ENCODE peak calls at places on chromosomes 13 and 19, in seven cellular contexts. W is heart right ventricle, A is ascending aorta, Y is left ventricle myocardium inferior, B is ovary, Z is breast epithelium, D is adrenal gland. M is an unnamed sample. For H3K9me3, the result is how much of the 10 kb centered on the place peaks cover.

GRCh38 chr19:10553943-10554381 is 10.3 kb downstream of the ATG4D start:
- DNase-seq in W (no peak), A (no peak), Y (no peak), B (no peak), Z (no peak), D (no peak), M (no peak)

GRCh38 chr19:39341122-39341719 is 1.0 kb upstream of the SAMD4B start:
- DNase-seq in W (peak), A (peak), Y (peak), B (peak), Z (no peak), D (peak), M (peak)

GRCh38 chr19:6376512-6377193 is 920 bp upstream of the PSPN start:
- DNase-seq in W (no peak), A (no peak), Y (no peak), B (no peak), Z (no peak), D (no peak), M (no peak)

GRCh38 chr13:84896128-84896527 is 903.1 kb downstream of the SLITRK6 start:
- DNase-seq in W (no peak), A (no peak), Y (no peak), B (no peak), Z (no peak), D (no peak), M (peak)

GRCh38 chr19:13133241-13133870 is 15.3 kb downstream of the NACC1 start:
- DNase-seq in W (no peak), A (no peak), Y (no peak), B (no peak), Z (no peak), D (no peak), M (no peak)

GRCh38 chr13:43915451-43915850 is 35.7 kb downstream of the LACC1 start:
- DNase-seq in W (no peak), A (no peak), Y (no peak), B (no peak), Z (no peak), D (no peak), M (peak)

GRCh38 chr13:110390572-110390971 is 83.5 kb downstream of the COL4A2 start:
- DNase-seq in W (no peak), A (no peak), Y (no peak), B (no peak), Z (no peak), D (no peak), M (peak)

GRCh38 chr13:20679879-20680278 is 23.6 kb upstream of the IL17D start:
- DNase-seq in W (no peak), A (no peak), Y (no peak), B (no peak), Z (no peak), D (no peak), M (no peak)

GRCh38 chr13:31000889-31001288 is 68.4 kb downstream of the TEX26 start:
- DNase-seq in W (no peak), A (no peak), Y (no peak), B (no peak), Z (no peak), D (no peak), M (no peak)

GRCh38 chr19:33809960-33810359 is 13.3 kb downstream of the KCTD15 start:
- DNase-seq in W (no peak), A (no peak), Y (no peak), B (no peak), Z (no peak), D (no peak), M (peak)

GRCh38 chr19:56839665-56840451 is 668 bp downstream of the PEG3 start:
- DNase-seq in W (peak), A (peak), Y (peak), B (peak), Z (peak), D (peak), M (peak)

GRCh38 chr19:33654840-33655508 is 33.2 kb downstream of the CHST8 start:
- DNase-seq in W (no peak), A (no peak), Y (no peak), B (no peak), Z (no peak), D (no peak), M (no peak)

GRCh38 chr13:76903544-76904162 is 17.4 kb upstream of the KCTD12 start:
- DNase-seq in W (peak), A (peak), Y (peak), B (peak), Z (no peak), D (peak), M (peak)

GRCh38 chr13:99418663-99419140 is 82.6 kb upstream of the TM9SF2 start:
- DNase-seq in W (no peak), A (peak), Y (no peak), B (no peak), Z (peak), D (no peak), M (no peak)

GRCh38 chr19:12779162-12779993 is 4.0 kb upstream of the HOOK2 start:
- DNase-seq in W (peak), A (peak), Y (peak), B (peak), Z (no peak), D (peak), M (peak)

GRCh38 chr19:3698386-3698950 is 1.8 kb downstream of the PIP5K1C start:
- DNase-seq in W (no peak), A (no peak), Y (no peak), B (no peak), Z (no peak), D (no peak), M (no peak)

GRCh38 chr13:112136095-112136494 is 69.1 kb downstream of the SOX1 start:
- DNase-seq in W (no peak), A (no peak), Y (no peak), B (no peak), Z (peak), D (no peak), M (no peak)

GRCh38 chr13:112132619-112133018 is 65.7 kb downstream of the SOX1 start:
- DNase-seq in W (no peak), A (no peak), Y (no peak), B (no peak), Z (peak), D (no peak), M (no peak)

GRCh38 chr13:112133489-112134149 is 66.7 kb downstream of the SOX1 start:
- DNase-seq in W (no peak), A (no peak), Y (no peak), B (no peak), Z (peak), D (no peak), M (no peak)

GRCh38 chr13:112132142-112132541 is 65.2 kb downstream of the SOX1 start:
- DNase-seq in W (no peak), A (peak), Y (no peak), B (no peak), Z (peak), D (no peak), M (no peak)

DNA sequence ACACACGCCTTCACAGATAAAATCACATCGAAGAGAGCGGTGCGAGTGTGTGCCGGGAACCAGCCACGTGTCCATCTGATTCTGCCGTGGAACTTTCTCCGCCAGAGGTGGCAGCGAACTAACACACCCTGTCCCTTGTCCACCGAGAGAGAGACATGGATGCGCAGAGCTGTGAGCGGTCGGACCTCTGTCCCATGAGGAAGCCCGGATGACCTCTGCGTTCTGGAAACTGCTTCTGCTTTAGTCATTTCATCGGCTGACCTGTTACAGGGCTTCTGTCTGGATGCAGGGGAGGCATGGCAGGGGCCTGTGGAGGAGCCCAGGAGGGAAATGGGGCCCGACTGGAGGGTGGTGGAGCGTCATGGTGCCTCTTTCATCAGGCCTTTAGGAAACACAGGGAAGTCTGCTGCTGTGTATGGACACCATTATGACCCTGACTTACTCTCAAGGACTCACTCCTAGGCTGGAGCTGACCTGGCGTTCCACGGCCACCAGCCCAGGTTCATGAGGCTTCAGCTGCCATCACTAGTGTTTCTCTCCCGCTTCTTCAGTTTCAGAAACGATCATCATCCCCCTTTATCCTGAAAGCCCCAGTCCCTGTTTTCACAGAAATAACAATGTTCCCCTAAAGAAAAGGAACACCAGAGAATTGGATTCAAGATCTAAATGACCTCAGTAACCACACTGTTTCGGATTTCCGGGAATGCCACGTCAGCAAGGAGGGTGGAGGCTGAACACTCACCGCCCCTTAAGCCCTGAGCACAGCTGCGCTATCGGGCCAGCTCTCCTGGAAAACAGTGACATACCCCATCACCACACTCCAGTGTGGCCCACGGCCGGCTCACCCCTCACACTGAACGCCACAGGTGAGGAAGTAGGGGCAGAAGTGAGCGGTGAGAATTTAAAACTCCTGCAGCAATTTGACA is 67.5 kb downstream of the SOX1 start:
- DNase-seq in W (no peak), A (no peak), Y (no peak), B (no peak), Z (peak), D (no peak), M (no peak)
- H3K9me3 ChIP-seq in W (under half), A (under half), Y (under half), B (under half), Z (under half), D (under half), M (under half)

DNA sequence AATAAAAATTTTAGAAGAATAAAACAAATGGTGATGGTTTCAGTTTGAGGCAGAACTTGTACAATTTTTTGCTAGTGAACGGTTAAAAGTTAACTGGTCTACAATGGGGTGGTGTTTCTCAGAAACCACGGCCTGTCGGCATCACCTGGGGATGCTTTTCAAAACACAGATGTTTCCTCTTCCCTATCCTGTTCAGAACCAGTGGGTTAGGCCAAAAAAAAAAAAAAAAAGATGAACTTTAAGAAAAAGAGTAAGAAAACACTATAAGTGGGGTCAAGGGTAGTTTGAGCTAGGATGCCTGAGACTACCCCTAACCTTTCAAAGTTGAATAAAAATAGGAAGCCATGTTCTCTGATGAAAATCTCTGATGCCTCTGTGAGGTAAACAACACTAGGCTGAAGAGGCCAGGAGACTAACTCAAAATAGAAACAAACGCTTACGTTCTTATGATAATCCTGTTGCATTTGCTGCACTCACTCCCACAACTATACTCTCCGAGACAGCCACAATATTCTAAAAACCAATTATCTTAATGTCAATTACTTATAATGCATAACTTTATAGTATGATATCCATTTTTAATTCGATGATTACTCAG is 3.3 kb downstream of the MTIF3 start:
- DNase-seq in W (no peak), A (no peak), Y (no peak), B (no peak), Z (no peak), D (no peak), M (no peak)
- H3K27ac ChIP-seq in W (peak), A (no peak), Y (peak), B (no peak), Z (no peak), D (no peak), M (no peak)

GRCh38 chr19:52277471-52277870 is 8.1 kb downstream of the ZNF766 start:
- DNase-seq in W (no peak), A (no peak), Y (no peak), B (no peak), Z (no peak), D (no peak), M (no peak)
- H3K9me3 ChIP-seq in W (under half), A (under half), Y (under half), B (under half), Z (under half), D (under half), M (under half)

GRCh38 chr13:24684600-24684998 is 4.4 kb downstream of the ATP12A start:
- DNase-seq in W (no peak), A (no peak), Y (no peak), B (no peak), Z (no peak), D (no peak), M (no peak)
- H3K27ac ChIP-seq in W (no peak), A (no peak), Y (no peak), B (no peak), Z (no peak), D (no peak), M (no peak)

GRCh38 chr19:30924670-30925069 is 424.6 kb downstream of the TSHZ3 start:
- DNase-seq in W (no peak), A (no peak), Y (no peak), B (peak), Z (no peak), D (no peak), M (no peak)

GRCh38 chr19:30919737-30920136 is 429.5 kb downstream of the TSHZ3 start:
- DNase-seq in W (no peak), A (no peak), Y (no peak), B (no peak), Z (no peak), D (no peak), M (no peak)

GRCh38 chr19:30923096-30923495 is 426.1 kb downstream of the TSHZ3 start:
- DNase-seq in W (no peak), A (no peak), Y (no peak), B (no peak), Z (no peak), D (no peak), M (no peak)

DNA sequence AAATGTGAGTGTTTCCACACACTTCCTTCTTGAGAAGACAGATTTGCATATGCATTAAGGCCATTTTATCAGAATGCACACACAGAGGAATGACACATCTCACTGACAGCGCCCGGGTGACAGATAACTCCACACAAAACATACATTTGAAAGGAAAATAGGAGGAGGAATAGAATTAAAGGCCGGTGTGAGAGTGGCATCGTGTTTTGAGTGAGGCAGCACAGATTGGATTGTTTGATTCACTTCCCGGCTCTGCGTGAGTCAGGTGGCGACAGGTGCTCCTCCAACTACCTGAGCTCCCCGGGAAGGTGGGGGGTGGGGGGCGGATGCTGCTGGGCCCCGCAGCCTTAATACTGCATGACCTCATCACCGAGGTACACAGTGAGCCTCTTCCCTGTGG is 429.0 kb downstream of the TSHZ3 start:
- DNase-seq in W (no peak), A (no peak), Y (no peak), B (no peak), Z (no peak), D (no peak), M (no peak)
- H3K9me3 ChIP-seq in W (under half), A (under half), Y (under half), B (under half), Z (under half), D (under half), M (under half)

DNA sequence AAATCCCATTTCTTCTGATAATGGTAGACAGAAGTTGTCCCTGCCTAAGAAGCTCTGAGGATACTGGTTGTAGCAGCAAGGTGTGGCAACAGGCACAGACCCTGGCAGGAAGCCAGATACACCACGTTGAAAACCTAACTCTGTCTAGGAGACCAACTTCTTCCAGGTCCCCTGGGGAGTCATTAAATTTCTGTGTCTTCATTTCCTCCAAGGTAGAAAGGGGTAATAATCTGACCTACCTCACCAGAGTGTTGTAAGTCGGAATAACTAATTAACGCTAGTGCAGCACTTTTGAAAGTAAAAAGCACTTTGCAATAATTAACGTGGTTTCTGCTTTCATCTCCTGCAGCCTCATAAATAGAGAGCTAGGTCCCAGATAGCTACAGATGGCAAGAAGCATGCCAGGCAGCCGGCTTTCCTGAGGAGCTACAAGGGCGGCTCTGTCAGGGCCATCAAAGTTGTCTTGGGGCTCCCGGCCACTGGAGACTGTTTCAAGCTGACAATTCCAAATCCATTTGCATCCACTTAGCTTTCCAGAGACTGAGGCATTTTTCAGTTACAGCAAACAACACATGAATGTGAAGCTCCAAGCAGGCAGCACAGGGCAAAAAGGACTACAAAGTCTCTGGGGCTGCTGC is 176.2 kb downstream of the FOXO1 start:
- DNase-seq in W (no peak), A (peak), Y (no peak), B (no peak), Z (no peak), D (no peak), M (no peak)
- H3K27ac ChIP-seq in W (no peak), A (no peak), Y (no peak), B (no peak), Z (no peak), D (no peak), M (no peak)

DNA sequence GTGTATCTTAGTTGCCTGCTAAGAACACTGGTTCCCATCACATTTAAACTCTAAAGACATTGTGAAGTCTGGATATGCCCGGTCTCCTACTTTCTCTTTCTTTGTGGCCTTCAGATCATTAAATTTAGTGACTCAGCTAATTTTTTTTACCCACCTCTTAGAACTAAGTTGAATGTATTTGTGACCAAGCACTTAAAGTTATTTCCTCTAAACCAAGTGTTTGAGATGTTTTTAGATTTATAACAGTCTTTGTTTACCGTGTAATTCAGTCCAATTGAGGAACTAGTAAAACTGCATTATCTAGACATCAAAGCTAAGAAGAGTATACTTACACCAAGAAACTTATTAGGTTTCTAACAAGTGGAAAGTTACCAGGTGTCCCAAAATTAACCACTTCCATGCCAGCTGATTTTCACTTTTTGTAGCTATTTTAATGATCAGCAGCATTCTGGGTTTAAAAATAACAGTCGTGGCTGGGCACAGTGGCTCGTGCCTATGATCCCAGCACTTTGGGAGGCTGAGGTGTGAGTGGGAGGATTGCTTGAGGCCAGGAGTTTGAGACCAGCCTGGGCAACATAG is 53.1 kb downstream of the ARHGAP35 start:
- DNase-seq in W (no peak), A (no peak), Y (no peak), B (no peak), Z (no peak), D (no peak), M (no peak)
- H3K9me3 ChIP-seq in W (under half), A (under half), Y (under half), B (under half), Z (under half), D (under half), M (under half)

GRCh38 chr19:47229674-47230121 is 1.3 kb downstream of the BBC3 start:
- DNase-seq in W (no peak), A (no peak), Y (no peak), B (no peak), Z (no peak), D (peak), M (no peak)
- H3K27ac ChIP-seq in W (peak), A (peak), Y (peak), B (peak), Z (peak), D (no peak), M (peak)

DNA sequence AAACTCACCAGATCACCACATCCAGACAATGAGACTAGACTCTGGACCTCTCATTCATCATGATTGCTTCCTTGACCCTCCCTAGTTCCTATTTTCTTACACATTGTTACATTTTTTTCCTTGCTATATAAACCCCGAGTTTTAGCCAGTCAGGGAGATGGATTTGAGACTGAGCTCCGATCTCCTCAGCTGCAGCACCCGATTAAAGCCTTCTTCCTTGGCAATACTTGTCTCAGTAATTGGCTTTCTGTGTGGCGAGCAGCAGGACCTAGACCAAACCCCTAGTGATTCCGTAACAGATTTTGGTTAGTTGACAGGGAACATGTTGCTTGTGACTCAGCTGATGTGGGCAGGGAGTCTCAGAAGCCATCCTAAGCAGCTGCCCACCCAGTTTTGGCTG is 44.0 kb downstream of the SUCLA2 start:
- DNase-seq in W (no peak), A (no peak), Y (no peak), B (no peak), Z (no peak), D (no peak), M (no peak)
- H3K9me3 ChIP-seq in W (under half), A (under half), Y (under half), B (under half), Z (under half), D (under half), M (under half)

GRCh38 chr19:1855828-1856255 is 7.5 kb downstream of the KLF16 start:
- DNase-seq in W (no peak), A (no peak), Y (no peak), B (no peak), Z (no peak), D (no peak), M (no peak)

GRCh38 chr19:1856698-1857603 is 6.4 kb downstream of the KLF16 start:
- DNase-seq in W (peak), A (peak), Y (peak), B (peak), Z (peak), D (peak), M (peak)

GRCh38 chr19:1857648-1858326 is 5.6 kb downstream of the KLF16 start:
- DNase-seq in W (no peak), A (no peak), Y (no peak), B (no peak), Z (no peak), D (no peak), M (no peak)

GRCh38 chr19:1855040-1855827 is 7.0 kb upstream of the REXO1 start:
- DNase-seq in W (peak), A (peak), Y (peak), B (peak), Z (peak), D (peak), M (peak)

GRCh38 chr19:1856345-1856697 is 7.1 kb downstream of the KLF16 start:
- DNase-seq in W (no peak), A (no peak), Y (no peak), B (no peak), Z (no peak), D (no peak), M (no peak)
- H3K27ac ChIP-seq in W (peak), A (peak), Y (peak), B (peak), Z (peak), D (peak), M (peak)